ENCODE peak calls at places on chromosomes 2 and 18, in seven cellular contexts. W is neuronal stem cell, G is SK-N-SH, Z is sigmoid colon, V is substantia nigra, E is PC-9, T is AG04450. L is an unnamed sample.
A peak's percentile ranks its signal among the peaks of the same experiment; 100 is the strongest.

GRCh38 chr2:53422979-53423378 is 344.6 kb upstream of the CHAC2 start:
- DNase-seq in W (peak; percentile 18), G (peak; percentile 8), Z (no peak), V (no peak), E (no peak), T (no peak), L (no peak)

GRCh38 chr2:53234548-53234903 is 533.1 kb upstream of the CHAC2 start:
- DNase-seq in W (peak; percentile 6), G (no peak), Z (no peak), V (no peak), E (peak; percentile 63), T (peak; percentile 13), L (no peak)

GRCh38 chr2:176138526-176139169 is 9.1 kb downstream of the HOXD8 start:
- DNase-seq in W (no peak), G (no peak), Z (peak; percentile 63), V (no peak), E (no peak), T (no peak), L (no peak)

GRCh38 chr18:7071600-7071999 is 46.0 kb downstream of the LAMA1 start:
- DNase-seq in W (no peak), G (no peak), Z (no peak), V (no peak), E (no peak), T (no peak), L (no peak)

GRCh38 chr2:10820562-10820961 is 8.0 kb upstream of the PDIA6 start:
- DNase-seq in W (no peak), G (no peak), Z (peak; percentile 64), V (no peak), E (no peak), T (no peak), L (no peak)

GRCh38 chr2:1495676-1496393 is 82.6 kb downstream of the TPO start:
- DNase-seq in W (no peak), G (no peak), Z (peak; percentile 40), V (no peak), E (no peak), T (no peak), L (no peak)

GRCh38 chr18:39799010-39799409 is 2156.0 kb upstream of the PIK3C3 start:
- DNase-seq in W (no peak), G (no peak), Z (no peak), V (no peak), E (no peak), T (no peak), L (no peak)

GRCh38 chr18:8499810-8500663 is 109.2 kb upstream of the RAB12 start:
- DNase-seq in W (no peak), G (no peak), Z (peak; percentile 47), V (no peak), E (no peak), T (no peak), L (no peak)

GRCh38 chr2:196482119-196483065 is 157.1 kb upstream of the CCDC150 start:
- DNase-seq in W (no peak), G (no peak), Z (no peak), V (no peak), E (no peak), T (no peak), L (no peak)

GRCh38 chr2:160229591-160229990 is 29.5 kb upstream of the ITGB6 start:
- DNase-seq in W (no peak), G (no peak), Z (no peak), V (no peak), E (peak; percentile 92), T (no peak), L (peak; percentile 44)

GRCh38 chr2:76498387-76498786 is 787.7 kb upstream of the GCFC2 start:
- DNase-seq in W (no peak), G (no peak), Z (no peak), V (no peak), E (no peak), T (no peak), L (no peak)

GRCh38 chr2:160551259-160551658 is 57.7 kb upstream of the RBMS1 start:
- DNase-seq in W (no peak), G (no peak), Z (no peak), V (no peak), E (no peak), T (no peak), L (no peak)

GRCh38 chr18:6660334-6660733 is 69.2 kb upstream of the ARHGAP28 start:
- DNase-seq in W (no peak), G (no peak), Z (no peak), V (no peak), E (no peak), T (no peak), L (no peak)

GRCh38 chr2:127025357-127026062 is 81.4 kb downstream of the BIN1 start:
- DNase-seq in W (peak; percentile 66), G (peak; percentile 89), Z (peak; percentile 86), V (peak; percentile 78), E (no peak), T (peak; percentile 82), L (peak; percentile 88)

GRCh38 chr2:46387886-46388515 is 90.8 kb downstream of the EPAS1 start:
- DNase-seq in W (no peak), G (no peak), Z (no peak), V (peak; percentile 23), E (no peak), T (no peak), L (no peak)

GRCh38 chr2:239749272-239749873 is 275.8 kb downstream of the NDUFA10 start:
- DNase-seq in W (no peak), G (no peak), Z (no peak), V (no peak), E (no peak), T (no peak), L (no peak)

GRCh38 chr2:240687045-240687740 is 4.5 kb upstream of the AQP12A start:
- DNase-seq in W (no peak), G (peak; percentile 34), Z (no peak), V (no peak), E (no peak), T (no peak), L (no peak)

GRCh38 chr2:200525551-200525881 is 491 bp upstream of the SGO2 start:
- DNase-seq in W (no peak), G (no peak), Z (no peak), V (no peak), E (no peak), T (no peak), L (no peak)
- H3K27ac ChIP-seq in W (no peak overlapping the region), G (no peak overlapping the region), Z (peak overlapping the region; percentile 56), V (no peak overlapping the region), E (no peak overlapping the region), T (no peak overlapping the region), L (peak overlapping the region; percentile 16)

DNA sequence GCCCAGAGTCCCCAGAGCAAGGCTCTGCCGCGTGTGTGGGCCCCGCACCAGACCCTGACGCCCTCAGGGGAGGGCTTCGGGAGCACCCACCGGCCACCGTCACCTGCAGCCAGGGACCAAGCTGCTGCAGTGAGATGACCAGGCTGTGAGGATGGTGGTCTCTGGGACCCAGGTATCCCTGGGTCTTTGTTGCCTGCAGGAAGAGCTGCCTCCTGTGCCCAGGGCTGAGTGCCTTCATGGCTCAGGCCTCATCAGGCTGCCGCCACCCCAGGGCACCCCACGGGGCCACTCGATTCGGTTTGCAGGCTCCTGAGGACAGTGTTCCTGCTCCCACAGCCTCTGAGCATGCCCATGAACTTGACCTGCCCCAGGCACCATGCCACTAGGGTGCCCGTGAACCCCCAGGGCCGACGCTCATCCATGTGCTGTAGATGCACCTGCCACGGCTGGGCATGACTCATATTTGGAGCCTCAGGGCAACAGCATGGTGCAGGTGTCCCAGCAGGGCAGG is 109.8 kb downstream of the FAM210A start:
- DNase-seq in W (no peak), G (no peak), Z (no peak), V (no peak), E (no peak), T (no peak), L (no peak)
- H3K27ac ChIP-seq in W (no peak overlapping the region), G (no peak overlapping the region), Z (no peak overlapping the region), V (peak overlapping the region; percentile 98), E (no peak overlapping the region), T (no peak overlapping the region), L (no peak overlapping the region)

GRCh38 chr2:235570256-235570655 is 76.4 kb downstream of the AGAP1 start:
- DNase-seq in W (no peak), G (no peak), Z (no peak), V (no peak), E (peak; percentile 99), T (no peak), L (no peak)

GRCh38 chr2:235567842-235568241 is 74.0 kb downstream of the AGAP1 start:
- DNase-seq in W (no peak), G (no peak), Z (no peak), V (no peak), E (peak; percentile 81), T (no peak), L (no peak)

GRCh38 chr2:235568431-235568830 is 74.6 kb downstream of the AGAP1 start:
- DNase-seq in W (no peak), G (no peak), Z (no peak), V (no peak), E (peak; percentile 50), T (no peak), L (no peak)

GRCh38 chr2:235570966-235571692 is 77.3 kb downstream of the AGAP1 start:
- DNase-seq in W (no peak), G (no peak), Z (no peak), V (no peak), E (no peak), T (no peak), L (no peak)

DNA sequence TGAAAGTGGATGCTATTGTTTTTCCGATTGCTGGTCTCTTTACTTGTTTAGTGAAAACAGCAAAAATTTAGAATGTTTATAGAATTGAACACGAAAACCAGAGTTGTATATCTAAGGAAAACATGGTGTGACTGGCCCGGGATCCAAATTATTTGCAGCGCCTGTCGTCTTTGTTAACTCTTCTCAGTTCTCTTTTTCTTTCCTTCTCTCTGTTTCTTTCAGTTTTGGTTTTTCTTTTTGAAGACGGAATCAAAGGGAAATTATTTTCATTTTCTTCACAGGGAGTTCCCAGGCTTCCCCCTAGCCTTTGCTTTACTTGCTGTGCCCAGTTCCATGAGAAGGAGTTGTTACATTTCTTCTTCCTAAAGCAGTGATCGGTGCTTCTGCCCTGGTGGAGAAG is 76.0 kb downstream of the AGAP1 start:
- DNase-seq in W (no peak), G (no peak), Z (no peak), V (no peak), E (no peak), T (no peak), L (no peak)
- H3K27ac ChIP-seq in W (no peak overlapping the region), G (no peak overlapping the region), Z (peak overlapping the region; percentile 41), V (peak overlapping the region; percentile 62), E (peak overlapping the region; percentile 88), T (no peak overlapping the region), L (peak overlapping the region; percentile 36)

GRCh38 chr2:178256382-178257053 is 62.2 kb downstream of the OSBPL6 start:
- DNase-seq in W (no peak), G (no peak), Z (no peak), V (no peak), E (no peak), T (no peak), L (no peak)
- H3K27ac ChIP-seq in W (peak overlapping the region; percentile 23), G (no peak overlapping the region), Z (no peak overlapping the region), V (no peak overlapping the region), E (no peak overlapping the region), T (no peak overlapping the region), L (no peak overlapping the region)